ENCODE peak calls at places on chromosomes 7 and 10, in six cellular contexts. N is astrocyte of the spinal cord, B is dorsolateral prefrontal cortex, U is PC-3, G is HL-60, V is cardiac muscle cell. M is an unnamed sample.

GRCh38 chr7:34320926-34321609 is 336.9 kb upstream of the NPSR1 start:
- DNase-seq in N (peak), U (peak), G (peak), B (peak), V (peak), M (peak)

GRCh38 chr10:113644185-113645120 is 19.4 kb downstream of the NRAP start:
- DNase-seq in B (no peak), V (peak), U (no peak), G (no peak), N (peak), M (no peak)

GRCh38 chr7:135493362-135493761 is 16.5 kb downstream of the CNOT4 start:
- DNase-seq in N (no peak), G (no peak), V (peak), U (no peak), B (no peak), M (no peak)

GRCh38 chr7:26440993-26441636 is 149.5 kb downstream of the SNX10 start:
- DNase-seq in V (no peak), N (no peak), U (no peak), G (no peak), B (no peak), M (no peak)

GRCh38 chr10:49628599-49628998 is 14.8 kb downstream of the CHAT start:
- DNase-seq in N (no peak), B (peak), G (no peak), U (no peak), V (no peak), M (no peak)

GRCh38 chr10:3622427-3622826 is 162.6 kb downstream of the KLF6 start:
- DNase-seq in V (no peak), G (no peak), U (no peak), N (no peak), B (no peak), M (no peak)

GRCh38 chr7:131106681-131107342 is 220.9 kb upstream of the MKLN1 start:
- DNase-seq in V (no peak), U (peak), B (no peak), N (no peak), G (no peak), M (no peak)

GRCh38 chr10:119418401-119418800 is 124.1 kb downstream of the RGS10 start:
- DNase-seq in B (no peak), V (no peak), U (no peak), G (no peak), N (no peak), M (no peak)

GRCh38 chr10:133174689-133175263 is 14.8 kb downstream of the KNDC1 start:
- DNase-seq in B (no peak), U (no peak), V (no peak), G (no peak), N (no peak), M (no peak)

GRCh38 chr10:33600381-33600780 is 265.9 kb upstream of the NRP1 start:
- DNase-seq in N (peak), G (no peak), B (no peak), U (peak), V (peak), M (no peak)

GRCh38 chr10:4532467-4532866 is 293.5 kb upstream of the AKR1E2 start:
- DNase-seq in U (peak), V (peak), N (peak), G (no peak), B (no peak), M (no peak)

GRCh38 chr7:25852249-25852994 is 299.6 kb upstream of the NFE2L3 start:
- DNase-seq in V (peak), B (no peak), U (no peak), G (peak), N (no peak), M (peak)

GRCh38 chr7:2159176-2159520 is 73.6 kb downstream of the MAD1L1 start:
- DNase-seq in V (no peak), N (no peak), B (no peak), U (no peak), G (no peak), M (no peak)

GRCh38 chr10:101939273-101939635 is 95.7 kb upstream of the KCNIP2 start:
- DNase-seq in B (no peak), G (no peak), N (peak), V (peak), U (peak), M (no peak)

GRCh38 chr7:92834661-92835139 is 1.7 kb downstream of the CDK6 start:
- DNase-seq in U (peak), N (no peak), G (no peak), B (no peak), V (peak), M (peak)

GRCh38 chr10:117775478-117775877 is 232.9 kb downstream of the EMX2 start:
- DNase-seq in B (no peak), N (no peak), V (no peak), U (no peak), G (no peak), M (no peak)

GRCh38 chr7:131934452-131934851 is 378.0 kb upstream of the PODXL start:
- DNase-seq in G (no peak), V (no peak), U (no peak), B (no peak), N (no peak), M (no peak)

GRCh38 chr10:128373071-128373749 is 247.0 kb upstream of the MKI67 start:
- DNase-seq in V (no peak), U (no peak), B (no peak), G (no peak), N (no peak), M (no peak)

GRCh38 chr7:4641667-4642467 is 40.2 kb upstream of the FOXK1 start:
- DNase-seq in B (peak), U (peak), V (peak), N (peak), G (peak), M (peak)

GRCh38 chr10:91536101-91536500 is 96.8 kb downstream of the PPP1R3C start:
- DNase-seq in N (no peak), U (no peak), G (no peak), B (no peak), V (peak), M (no peak)

GRCh38 chr10:86651021-86651471 is 3.3 kb upstream of the OPN4 start:
- DNase-seq in V (no peak), G (no peak), U (no peak), B (no peak), N (no peak), M (no peak)

GRCh38 chr10:102450374-102451104 is 804 bp downstream of the C10orf95 start:
- DNase-seq in B (peak), G (peak), N (peak), U (peak), V (peak), M (peak)

GRCh38 chr10:127041561-127041960 is 136.3 kb downstream of the DOCK1 start:
- DNase-seq in V (peak), G (no peak), B (no peak), U (peak), N (peak), M (no peak)

GRCh38 chr7:148699772-148700629 is 1.3 kb downstream of the CUL1 start:
- DNase-seq in V (peak), U (peak), B (no peak), N (peak), G (peak), M (no peak)

GRCh38 chr7:156473476-156474240 is 166.9 kb upstream of the RNF32 start:
- DNase-seq in N (peak), V (peak), G (peak), B (no peak), U (peak), M (no peak)

GRCh38 chr10:52668024-52668423 is 104.6 kb downstream of the MBL2 start:
- DNase-seq in N (peak), U (peak), V (no peak), B (no peak), G (no peak), M (no peak)

GRCh38 chr7:134302120-134302519 is 14.6 kb downstream of the SLC35B4 start:
- DNase-seq in B (no peak), U (no peak), G (no peak), V (no peak), N (no peak), M (no peak)

GRCh38 chr10:73095479-73096021 is 1.1 kb downstream of the P4HA1 start:
- DNase-seq in G (peak), N (peak), U (peak), B (no peak), V (peak), M (peak)

GRCh38 chr10:34916368-34916767 is 101.3 kb upstream of the PARD3 start:
- DNase-seq in V (peak), G (no peak), N (peak), U (peak), B (no peak), M (no peak)

GRCh38 chr7:22853674-22854157 is 31.1 kb upstream of the TOMM7 start:
- DNase-seq in G (peak), B (no peak), U (peak), N (no peak), V (peak), M (no peak)

DNA sequence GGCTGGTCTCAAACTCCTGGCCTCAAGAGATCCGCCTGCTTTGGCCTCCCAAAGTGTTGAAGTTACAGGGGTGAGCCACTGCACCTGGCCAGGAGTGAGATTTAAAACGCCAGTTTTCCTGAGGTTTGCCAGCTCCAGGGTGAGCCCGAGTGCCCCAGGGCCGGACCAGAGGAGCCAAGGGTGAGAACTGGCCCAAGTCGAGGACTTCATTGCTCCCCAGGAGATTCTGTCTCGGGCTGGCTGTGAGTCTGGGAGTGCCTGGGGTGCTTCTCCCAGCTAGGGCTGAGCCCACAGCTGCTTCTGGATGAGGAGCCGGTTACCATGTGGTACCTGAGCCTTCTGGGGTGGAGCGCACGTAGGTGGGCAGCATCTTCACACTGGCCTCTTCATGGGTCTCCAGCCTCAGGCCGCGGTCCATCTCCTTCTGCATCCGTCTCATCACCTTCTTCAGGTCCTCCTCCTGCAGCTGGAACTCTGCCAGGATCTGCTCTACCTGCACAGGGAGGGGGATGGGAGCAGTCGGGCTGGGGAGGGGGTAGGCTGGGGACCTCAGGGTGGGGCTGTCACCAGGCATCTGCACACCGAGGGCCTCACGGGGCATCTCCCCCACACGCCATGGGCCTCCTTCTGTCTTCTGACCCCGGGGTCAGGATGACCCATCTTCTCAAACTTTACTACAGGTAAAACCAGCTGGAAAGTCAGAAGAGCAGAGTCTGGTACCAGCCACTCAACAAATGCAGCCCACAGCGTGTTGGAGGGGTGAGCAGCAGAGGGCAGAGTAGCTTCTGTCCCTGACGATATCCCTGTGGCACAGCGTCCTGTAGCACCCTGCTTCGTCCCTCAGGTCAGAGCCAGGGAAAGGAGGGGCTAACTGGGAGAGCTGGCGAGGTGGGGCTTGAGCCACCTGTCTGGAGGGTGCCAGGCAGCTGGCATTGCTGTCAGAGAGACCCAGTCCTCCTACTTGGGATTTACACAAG is 12.1 kb upstream of the MYL7 start:
- DNase-seq in V (no peak), N (no peak), B (peak), G (no peak), U (no peak), M (no peak)
- TF ChIP-seq CTCF in V (no peak), N (no peak), B (no peak), G (no peak), U (no peak), M (no peak)

GRCh38 chr10:103805781-103806180 is 49.6 kb downstream of the SH3PXD2A start:
- DNase-seq in U (no peak), G (no peak), B (no peak), N (no peak), V (no peak), M (no peak)
- TF ChIP-seq CTCF in U (no peak), G (no peak), B (no peak), N (no peak), V (no peak), M (no peak)

GRCh38 chr7:54476609-54477008 is 65.6 kb upstream of the VSTM2A start:
- DNase-seq in U (no peak), G (no peak), B (no peak), N (no peak), V (no peak), M (no peak)

DNA sequence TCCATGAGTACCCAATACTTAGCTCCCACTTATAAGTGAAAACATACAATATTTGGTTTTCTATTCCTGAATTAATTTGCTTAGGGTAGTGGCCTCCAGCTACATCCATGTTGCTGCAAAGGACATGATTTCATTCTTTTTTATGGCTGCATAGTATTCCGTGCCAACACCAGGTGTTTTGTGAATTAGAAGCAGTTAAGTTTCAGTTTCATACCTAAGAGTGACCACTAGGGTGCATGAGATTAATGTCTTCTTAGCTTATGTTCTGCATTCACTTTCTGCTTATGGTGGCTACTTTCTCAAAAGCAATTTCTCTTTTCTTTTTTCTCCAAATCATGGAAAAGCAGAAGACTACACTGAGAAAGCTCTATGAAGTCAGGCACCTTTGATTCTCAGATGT is 65.1 kb upstream of the VSTM2A start:
- DNase-seq in V (no peak), N (no peak), B (no peak), U (no peak), G (no peak), M (no peak)
- TF ChIP-seq CTCF in V (no peak), N (no peak), B (no peak), U (peak), G (no peak), M (no peak)

DNA sequence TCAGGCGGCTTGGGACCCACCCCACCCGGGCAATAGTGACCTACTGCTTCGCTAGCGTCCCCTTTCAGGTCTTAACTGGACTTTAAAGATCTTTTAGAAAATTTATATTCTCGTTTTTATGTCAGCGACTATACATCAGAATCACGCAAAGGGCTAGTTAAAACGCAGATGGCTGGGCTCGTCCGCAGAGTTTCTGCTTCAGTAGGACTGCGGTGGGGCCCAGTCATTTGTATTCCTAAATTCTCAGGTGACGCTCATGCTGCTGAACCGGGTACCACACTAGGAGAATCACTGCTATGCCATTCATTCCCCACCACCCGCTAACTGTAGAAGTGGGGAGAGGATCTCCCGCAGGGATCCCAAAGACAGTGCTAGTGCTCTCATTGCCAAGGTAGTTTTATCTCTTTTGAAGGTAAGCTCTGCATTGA is 12.0 kb upstream of the SP8 start:
- DNase-seq in G (no peak), U (no peak), V (no peak), B (no peak), N (no peak), M (no peak)
- TF ChIP-seq CTCF in G (no peak), U (no peak), V (no peak), B (no peak), N (no peak), M (peak)

DNA sequence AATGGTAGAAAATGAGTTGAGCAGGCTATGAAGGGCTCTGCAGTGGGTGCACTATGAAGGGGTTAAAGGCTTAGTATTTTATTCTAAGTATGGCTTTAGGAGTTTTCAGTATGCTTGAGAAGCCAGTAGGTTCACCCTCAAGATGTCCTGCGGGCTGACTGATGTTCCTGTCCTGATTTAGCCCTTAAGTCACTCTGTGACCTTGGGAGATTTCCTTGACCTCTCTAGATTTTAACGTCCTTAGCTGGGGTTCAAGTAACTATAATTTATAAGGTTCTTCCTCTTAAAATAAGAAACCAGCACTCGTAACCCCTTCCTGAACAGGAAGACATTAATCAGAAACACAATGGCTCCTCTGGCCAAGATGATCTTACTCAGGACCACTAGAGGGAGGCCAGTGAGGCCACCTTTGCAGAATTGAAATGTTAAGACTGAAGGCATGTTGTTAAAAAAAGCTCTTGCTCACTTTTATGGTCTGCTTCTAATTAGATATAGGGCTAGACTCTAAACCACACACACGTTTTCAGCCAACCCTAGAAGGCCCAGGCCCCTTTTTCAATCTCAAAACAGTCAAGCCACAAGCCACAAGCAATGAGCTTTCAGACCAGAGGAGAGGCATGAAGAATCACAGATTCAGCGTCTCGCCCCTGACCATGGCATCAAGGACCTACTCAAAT is 42.0 kb downstream of the CDK1 start:
- DNase-seq in G (no peak), V (peak), N (peak), B (no peak), U (peak), M (no peak)
- TF ChIP-seq CTCF in G (no peak), V (peak), N (peak), B (peak), U (peak), M (peak)

GRCh38 chr7:88357295-88357694 is 50.6 kb upstream of the STEAP4 start:
- DNase-seq in V (peak), N (no peak), G (peak), B (no peak), U (peak), M (no peak)
- TF ChIP-seq CTCF in V (peak), N (no peak), G (peak), B (peak), U (peak), M (no peak)

M was measured in progenitor cell of endocrine pancreas.